ENCODE peak calls at places on chromosomes 12 and 14, in nine cellular contexts. H is foreskin fibroblast; C is M059J; O is activated T-helper 9 cell treated with anti-CD3 and anti-CD28 coated beads, Interleukin-2, amount 50 U/mL, for 16 hours; B is NCI-H1694 treated with DMSO at 0.1 percent for 48 hours; S is stimulated activated CD8-positive, alpha-beta memory T cell treated with anti-CD3 and anti-CD28 coated beads, Interleukin-7, amount 100 ng/mL, for 24 hours; I is AG09309; W is gastrocnemius medialis; Z is body of pancreas. M is an unnamed sample.

GRCh38 chr14:75977544-75977943 is 4.3 kb downstream of the TGFB3 start:
- DNase-seq in H (no peak), S (no peak), Z (no peak), O (no peak), I (no peak), B (no peak), C (no peak), W (no peak), M (peak; percentile 41)

GRCh38 chr12:56234746-56235436 is 5.0 kb downstream of the SLC39A5 start:
- DNase-seq in O (no peak), S (no peak), C (no peak), W (no peak), H (no peak), I (no peak), B (no peak), Z (peak; percentile 45), M (no peak)

GRCh38 chr12:19869413-19869812 is 430.1 kb downstream of the AEBP2 start:
- DNase-seq in I (no peak), B (no peak), C (peak; percentile 71), W (no peak), Z (no peak), O (no peak), H (no peak), S (no peak), M (no peak)

GRCh38 chr12:54024127-54024526 is 4.1 kb upstream of the HOXC6 start:
- DNase-seq in Z (no peak), C (no peak), H (no peak), O (no peak), S (no peak), W (no peak), B (no peak), I (no peak), M (no peak)

GRCh38 chr12:54251667-54252284 is 28.1 kb downstream of the CBX5 start:
- DNase-seq in S (no peak), B (peak; percentile 10), Z (no peak), I (no peak), O (no peak), W (no peak), H (peak; percentile 25), C (peak; percentile 51), M (peak; percentile 48)

GRCh38 chr12:130382818-130383217 is 45.1 kb downstream of the PIWIL1 start:
- DNase-seq in S (no peak), Z (no peak), O (no peak), W (no peak), B (no peak), C (no peak), H (no peak), I (no peak), M (no peak)

GRCh38 chr14:32825058-32825457 is 113.6 kb upstream of the NPAS3 start:
- DNase-seq in W (no peak), C (no peak), O (no peak), I (no peak), H (no peak), B (no peak), S (no peak), Z (no peak), M (no peak)

GRCh38 chr12:111084172-111084571 is 163.8 kb upstream of the MYL2 start:
- DNase-seq in I (no peak), W (no peak), H (no peak), S (no peak), B (no peak), C (no peak), O (no peak), Z (no peak), M (peak; percentile 75)